ENCODE peak calls at places on chromosomes 12 and 14, in four cellular contexts. F, C, Z and Q are unnamed samples.

GRCh38 chr12:4535092-4535491 is 3.6 kb upstream of the RAD51AP1 start:
- DNase-seq in F (no peak), C (no peak), Z (no peak), Q (no peak)

GRCh38 chr14:86065407-86065806 is 535.5 kb downstream of the FLRT2 start:
- DNase-seq in F (no peak), C (no peak), Z (no peak), Q (no peak)

GRCh38 chr14:70448633-70449032 is 3.3 kb upstream of the ADAM21 start:
- DNase-seq in F (peak), C (no peak), Z (no peak), Q (no peak)

GRCh38 chr12:3016191-3016590 is 57.0 kb downstream of the TEAD4 start:
- DNase-seq in F (no peak), C (no peak), Z (no peak), Q (no peak)

GRCh38 chr12:27852117-27852516 is 72.1 kb upstream of the MANSC4 start:
- DNase-seq in F (no peak), C (no peak), Z (no peak), Q (no peak)

GRCh38 chr12:46124132-46124847 is 133.9 kb upstream of the SCAF11 start:
- DNase-seq in F (no peak), C (no peak), Z (no peak), Q (no peak)

GRCh38 chr12:69511870-69512269 is 41.7 kb downstream of the FRS2 start:
- DNase-seq in F (no peak), C (no peak), Z (no peak), Q (no peak)

GRCh38 chr12:56128669-56129209 is 672 bp downstream of the ESYT1 start:
- DNase-seq in F (no peak), C (no peak), Z (no peak), Q (peak)

GRCh38 chr12:25689996-25690501 is 137.0 kb upstream of the LMNTD1 start:
- DNase-seq in F (no peak), C (no peak), Z (no peak), Q (no peak)

GRCh38 chr14:63686926-63687325 is 40.9 kb downstream of the SGPP1 start:
- DNase-seq in F (no peak), C (no peak), Z (no peak), Q (no peak)

GRCh38 chr14:21734457-21735074 is 60.9 kb upstream of the OR4E1 start:
- DNase-seq in F (peak), C (peak), Z (peak), Q (peak)

GRCh38 chr14:54659365-54659764 is 92.4 kb downstream of the SAMD4A start:
- DNase-seq in F (peak), C (no peak), Z (no peak), Q (no peak)
- TF ChIP-seq SP1 in F (no peak), C (no peak), Z (no peak), Q (no peak)

GRCh38 chr14:93759781-93760307 is 28.4 kb downstream of the PRIMA1 start:
- DNase-seq in F (no peak), C (no peak), Z (no peak), Q (no peak)
- TF ChIP-seq FOXM1 in F (no peak), C (no peak), Z (no peak), Q (no peak)

DNA sequence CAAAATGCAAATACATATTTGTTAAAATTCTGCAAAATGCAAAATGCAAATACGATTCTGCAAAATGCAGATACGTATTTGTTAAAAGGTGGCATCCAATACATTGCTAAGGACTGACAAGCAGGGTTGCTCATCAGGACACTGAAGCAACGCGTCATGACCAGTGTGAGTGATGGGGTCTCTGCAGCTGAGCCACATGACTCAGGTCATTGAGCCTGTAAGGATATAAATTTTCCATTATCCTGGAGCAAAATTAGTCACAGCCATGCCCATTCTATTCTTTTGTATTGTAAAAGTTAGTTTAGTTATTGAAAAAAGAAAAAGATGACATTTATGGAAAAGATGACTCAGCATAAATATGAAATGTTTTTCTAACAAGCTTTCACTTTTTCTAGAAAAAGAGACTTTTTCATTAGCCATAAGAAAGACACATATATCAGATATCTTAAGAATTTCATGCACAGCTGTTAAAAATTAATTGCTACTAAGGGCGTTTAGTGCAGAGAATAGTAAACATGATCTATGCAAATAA is 268.0 kb upstream of the TMEM132C start:
- DNase-seq in F (no peak), C (no peak), Z (no peak), Q (no peak)
- TF ChIP-seq SP1 in F (no peak), C (no peak), Z (no peak), Q (no peak)

DNA sequence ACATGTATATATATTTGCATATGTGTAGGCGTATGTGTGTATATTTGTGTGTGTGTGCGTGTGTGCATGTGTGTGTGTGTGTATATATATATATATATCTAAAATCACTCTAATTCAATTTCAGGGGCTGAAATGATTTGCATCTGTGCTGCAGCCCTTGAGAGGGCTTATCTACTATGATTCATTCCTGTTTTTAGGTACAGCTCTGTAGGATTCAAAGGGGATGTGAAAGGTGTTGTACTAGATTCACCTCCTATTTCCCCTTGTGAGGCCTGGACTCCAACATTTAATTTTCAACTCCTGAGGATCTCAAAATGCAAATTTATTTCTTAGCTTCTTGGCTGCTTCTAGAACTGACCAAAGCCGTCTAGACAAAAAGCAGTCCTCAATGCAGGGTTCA is 11.1 kb downstream of the ERP27 start:
- DNase-seq in F (no peak), C (no peak), Z (no peak), Q (no peak)
- TF ChIP-seq FOXM1 in F (no peak), C (no peak), Z (no peak), Q (no peak)

GRCh38 chr12:1797011-1797901 is 23.1 kb upstream of the LRTM2 start:
- DNase-seq in F (no peak), C (no peak), Z (no peak), Q (no peak)
- TF ChIP-seq SP1 in F (no peak), C (no peak), Z (no peak), Q (no peak)

GRCh38 chr12:87185367-87185766 is 843.8 kb downstream of the C12orf50 start:
- DNase-seq in F (no peak), C (no peak), Z (no peak), Q (no peak)
- TF ChIP-seq FOXM1 in F (no peak), C (no peak), Z (no peak), Q (no peak)

DNA sequence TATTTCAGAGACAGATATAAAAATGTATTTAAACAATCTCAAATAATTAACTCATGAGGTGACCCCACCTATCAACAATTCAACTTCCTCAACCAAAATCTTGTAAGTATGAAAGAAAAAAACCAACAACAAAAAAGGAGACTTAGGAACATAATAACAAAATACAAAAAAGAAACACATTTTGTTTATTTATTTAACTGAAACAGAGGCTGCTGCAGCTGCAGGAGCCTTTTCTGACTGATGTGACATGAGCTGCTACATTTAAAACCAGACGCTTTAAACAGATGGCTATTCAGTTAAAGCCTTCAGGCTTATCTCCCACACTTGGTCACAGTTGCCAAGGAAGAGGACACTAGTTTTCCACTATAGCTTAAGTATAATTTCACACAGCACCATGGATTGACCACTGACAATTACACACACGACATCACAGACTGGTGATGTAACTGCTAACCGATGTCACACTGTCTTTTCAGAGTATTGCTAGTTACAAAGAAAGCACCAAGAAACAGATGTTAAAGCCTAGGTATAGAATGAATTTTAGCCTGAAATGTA is 113.2 kb downstream of the MED13L start:
- DNase-seq in F (no peak), C (no peak), Z (peak), Q (no peak)
- TF ChIP-seq SP1 in F (no peak), C (no peak), Z (no peak), Q (no peak)